ENCODE peak calls at places on chromosomes 2 and 18, in ten cellular contexts. P, U, Z, I, V, N, T, A, X and H are unnamed samples.
A peak's percentile ranks its signal among the peaks of the same experiment; 100 is the strongest.

GRCh38 chr2:199987586-199987985 is 32.2 kb downstream of the MAIP1 start:
- DNase-seq in P (no peak), U (no peak), Z (no peak), I (no peak), V (no peak), N (no peak), T (no peak), A (no peak), X (no peak), H (no peak)

GRCh38 chr2:191638079-191638801 is 39.7 kb upstream of the NABP1 start:
- DNase-seq in P (no peak), U (no peak), Z (no peak), I (no peak), V (peak; percentile 56), N (peak; percentile 41), T (no peak), A (no peak), X (no peak), H (no peak)

GRCh38 chr2:191635333-191636234 is 42.4 kb upstream of the NABP1 start:
- DNase-seq in P (no peak), U (peak; percentile 84), Z (peak; percentile 78), I (no peak), V (no peak), N (no peak), T (no peak), A (no peak), X (no peak), H (no peak)

GRCh38 chr18:40413160-40413559 is 1541.9 kb upstream of the PIK3C3 start:
- DNase-seq in P (no peak), U (peak; percentile 45), Z (no peak), I (no peak), V (no peak), N (no peak), T (peak; percentile 25), A (no peak), X (no peak), H (no peak)

GRCh38 chr2:8803658-8804379 is 33.6 kb downstream of the KIDINS220 start:
- DNase-seq in P (no peak), U (peak; percentile 97), Z (peak; percentile 74), I (no peak), V (peak; percentile 67), N (no peak), T (no peak), A (no peak), X (no peak), H (no peak)

GRCh38 chr2:23901966-23902942 is 24.7 kb downstream of the ATAD2B start:
- DNase-seq in P (no peak), U (peak; percentile 41), Z (no peak), I (no peak), V (no peak), N (no peak), T (no peak), A (no peak), X (no peak), H (no peak)

GRCh38 chr2:159118115-159118858 is 149.8 kb downstream of the TANC1 start:
- DNase-seq in P (peak; percentile 90), U (peak; percentile 88), Z (peak; percentile 77), I (peak; percentile 84), V (peak; percentile 83), N (peak; percentile 87), T (peak; percentile 70), A (peak; percentile 88), X (peak; percentile 76), H (peak; percentile 90)

GRCh38 chr2:71727562-71727961 is 274.2 kb downstream of the DYSF start:
- DNase-seq in P (no peak), U (no peak), Z (no peak), I (no peak), V (no peak), N (no peak), T (no peak), A (no peak), X (no peak), H (no peak)

GRCh38 chr2:121286506-121286905 is 1.5 kb upstream of the TFCP2L1 start:
- DNase-seq in P (no peak), U (no peak), Z (no peak), I (no peak), V (no peak), N (no peak), T (no peak), A (no peak), X (no peak), H (no peak)

GRCh38 chr2:6780765-6781274 is 84.9 kb downstream of the CMPK2 start:
- DNase-seq in P (peak; percentile 74), U (peak; percentile 24), Z (no peak), I (no peak), V (no peak), N (peak; percentile 79), T (peak; percentile 76), A (peak; percentile 49), X (no peak), H (peak; percentile 81)

GRCh38 chr2:62205554-62205953 is 9.6 kb downstream of the B3GNT2 start:
- DNase-seq in P (no peak), U (no peak), Z (no peak), I (no peak), V (no peak), N (no peak), T (no peak), A (no peak), X (no peak), H (no peak)
- H3K9me3 ChIP-seq in P (no peaks in the 10 kb centered on the region), U (no peaks in the 10 kb centered on the region), Z (no peaks in the 10 kb centered on the region), I (no peaks in the 10 kb centered on the region), V (no peaks in the 10 kb centered on the region), N (no peaks in the 10 kb centered on the region), T (no peaks in the 10 kb centered on the region), A (no peaks in the 10 kb centered on the region), X (no peaks in the 10 kb centered on the region), H (no peaks in the 10 kb centered on the region)

DNA sequence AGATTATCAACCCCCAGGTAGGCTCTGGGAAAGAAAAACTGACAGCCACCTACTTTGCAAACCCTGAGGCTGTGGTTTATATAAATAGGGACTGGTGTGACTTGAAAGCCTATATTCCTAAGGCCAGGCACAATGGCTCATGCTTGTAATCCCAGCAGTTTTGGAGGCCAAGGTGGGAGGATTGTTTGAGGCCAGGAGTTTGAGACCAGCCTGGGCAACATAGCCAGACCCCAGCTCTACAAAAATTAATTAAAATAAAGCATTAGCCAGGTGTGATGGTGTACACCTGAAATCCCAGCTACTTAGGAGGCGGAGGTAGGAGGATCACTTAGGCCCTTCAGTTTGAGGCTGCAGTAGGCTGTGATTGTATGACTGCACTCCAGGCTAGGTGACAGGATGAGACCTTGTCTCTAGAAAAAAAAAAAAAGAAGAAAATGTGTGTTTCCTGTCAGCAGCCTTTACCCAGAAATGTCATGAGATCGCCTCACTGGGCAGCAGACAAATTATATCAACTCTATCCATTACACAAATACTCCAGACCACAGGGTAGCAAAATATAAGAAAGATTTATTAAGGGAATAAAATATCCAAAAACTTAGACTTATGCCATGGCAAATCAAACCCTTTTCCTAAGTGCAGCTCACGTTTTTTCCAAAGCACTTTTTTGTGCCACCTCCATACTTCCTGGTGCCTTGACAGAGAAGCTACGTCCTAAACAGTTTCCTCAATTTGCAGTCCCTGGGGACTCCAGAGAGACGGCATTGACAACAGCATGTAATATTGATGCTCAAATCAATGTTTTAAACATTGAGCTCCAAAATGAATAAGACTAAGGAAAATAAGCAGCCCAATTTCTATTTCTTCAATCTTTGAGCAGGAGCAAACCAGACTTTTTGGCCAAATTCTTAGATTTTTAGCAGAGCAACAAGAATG is 190.8 kb upstream of the NDUFV2 start:
- DNase-seq in P (no peak), U (no peak), Z (no peak), I (no peak), V (no peak), N (no peak), T (no peak), A (no peak), X (no peak), H (no peak)
- H3K9me3 ChIP-seq in P (no peaks in the 10 kb centered on the region), U (peaks cover 3% of the 10 kb centered on the region), Z (no peaks in the 10 kb centered on the region), I (no peaks in the 10 kb centered on the region), V (no peaks in the 10 kb centered on the region), N (no peaks in the 10 kb centered on the region), T (no peaks in the 10 kb centered on the region), A (no peaks in the 10 kb centered on the region), X (no peaks in the 10 kb centered on the region), H (peaks cover 44% of the 10 kb centered on the region)

DNA sequence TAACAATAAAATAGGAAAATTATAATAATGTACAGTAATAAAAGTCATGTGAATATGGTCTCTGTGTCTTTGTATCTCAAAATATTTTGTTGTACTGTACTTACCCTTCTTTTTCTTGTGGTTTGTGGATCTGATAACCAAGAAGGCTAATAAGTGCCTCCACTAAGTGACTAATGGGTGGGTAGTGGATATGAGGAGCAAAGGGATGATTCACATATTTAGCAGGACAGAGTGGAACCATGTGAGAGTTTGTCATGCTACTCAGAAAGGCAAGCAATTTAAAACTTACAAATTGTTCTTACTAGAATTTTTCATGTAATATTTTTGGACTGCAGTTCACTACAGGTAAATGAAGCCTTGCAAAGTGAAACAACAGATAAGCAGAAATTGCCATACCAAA is 1241.2 kb upstream of the CDH2 start:
- DNase-seq in P (no peak), U (peak; percentile 86), Z (peak; percentile 10), I (no peak), V (no peak), N (no peak), T (no peak), A (no peak), X (no peak), H (no peak)
- H3K9me3 ChIP-seq in P (no peaks in the 10 kb centered on the region), U (no peaks in the 10 kb centered on the region), Z (no peaks in the 10 kb centered on the region), I (no peaks in the 10 kb centered on the region), V (no peaks in the 10 kb centered on the region), N (no peaks in the 10 kb centered on the region), T (no peaks in the 10 kb centered on the region), A (no peaks in the 10 kb centered on the region), X (no peaks in the 10 kb centered on the region), H (peaks cover 62% of the 10 kb centered on the region)

GRCh38 chr18:47911877-47912276 is 18.6 kb downstream of the SMAD2 start:
- DNase-seq in P (no peak), U (no peak), Z (no peak), I (no peak), V (no peak), N (no peak), T (no peak), A (no peak), X (no peak), H (no peak)

GRCh38 chr18:47906408-47906807 is 24.1 kb downstream of the SMAD2 start:
- DNase-seq in P (no peak), U (no peak), Z (no peak), I (no peak), V (no peak), N (no peak), T (no peak), A (no peak), X (no peak), H (no peak)

GRCh38 chr18:47909484-47909883 is 21.0 kb downstream of the SMAD2 start:
- DNase-seq in P (no peak), U (no peak), Z (no peak), I (no peak), V (no peak), N (no peak), T (no peak), A (no peak), X (no peak), H (no peak)

GRCh38 chr18:47912343-47912742 is 18.1 kb downstream of the SMAD2 start:
- DNase-seq in P (no peak), U (no peak), Z (no peak), I (no peak), V (no peak), N (no peak), T (no peak), A (no peak), X (no peak), H (no peak)

DNA sequence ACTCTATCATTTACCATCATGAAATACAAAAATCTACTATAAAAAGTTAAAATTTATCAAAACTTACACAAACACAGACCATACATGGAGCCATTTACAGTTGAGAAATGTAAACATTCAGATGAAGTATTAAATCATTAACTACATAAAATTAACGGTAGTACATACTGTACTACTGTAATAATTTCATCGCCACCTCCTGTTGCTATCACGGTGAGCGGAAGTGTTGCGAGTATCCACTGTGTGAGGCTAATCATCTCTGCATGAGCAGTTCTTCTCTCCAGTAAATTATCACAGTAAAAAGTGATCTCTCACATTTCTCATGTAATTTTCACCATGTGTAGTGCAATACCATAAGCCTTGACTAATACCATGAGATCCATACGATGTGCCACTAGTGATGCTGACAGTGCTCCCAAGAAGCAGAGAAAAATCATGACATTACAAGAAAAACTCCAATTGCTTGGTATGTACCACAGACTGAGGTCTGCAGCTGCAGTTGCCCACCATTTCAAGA is 21.9 kb downstream of the SMAD2 start:
- DNase-seq in P (no peak), U (no peak), Z (no peak), I (no peak), V (no peak), N (no peak), T (no peak), A (no peak), X (no peak), H (no peak)
- H3K9me3 ChIP-seq in P (no peaks in the 10 kb centered on the region), U (peaks cover 5% of the 10 kb centered on the region), Z (peaks cover 7% of the 10 kb centered on the region), I (no peaks in the 10 kb centered on the region), V (no peaks in the 10 kb centered on the region), N (no peaks in the 10 kb centered on the region), T (peaks cover under 1% of the 10 kb centered on the region), A (peaks cover 22% of the 10 kb centered on the region), X (no peaks in the 10 kb centered on the region), H (peaks cover 6% of the 10 kb centered on the region)